ENCODE peak calls at places on chromosomes 4 and X, in seven cellular contexts. O, S, Y, W, D, K and H are unnamed samples. For H3K4me1, the result is how much of the 10 kb centered on the place peaks cover.

GRCh38 chrX:1500701-1501624 is 36.0 kb downstream of the P2RY8 start:
- DNase-seq in W (no peak), O (no peak), K (peak), Y (no peak), S (no peak), D (no peak), H (no peak)

GRCh38 chrX:119685225-119686066 is 7.5 kb downstream of the SEPTIN6 start:
- DNase-seq in W (no peak), O (no peak), K (no peak), D (no peak), S (no peak), Y (peak), H (peak)

GRCh38 chr4:175412744-175413143 is 399.3 kb downstream of the GPM6A start:
- DNase-seq in S (no peak), Y (no peak), O (no peak), D (no peak), W (peak), K (no peak), H (no peak)

GRCh38 chrX:103254171-103254824 is 657 bp downstream of the TCEAL8 start:
- DNase-seq in Y (peak), W (peak), O (peak), D (peak), S (peak), K (peak), H (no peak)

GRCh38 chr4:22477794-22478182 is 38.1 kb downstream of the ADGRA3 start:
- DNase-seq in K (no peak), D (no peak), Y (no peak), O (no peak), W (no peak), S (no peak), H (no peak)

GRCh38 chrX:20322887-20323286 is 56.2 kb upstream of the RPS6KA3 start:
- DNase-seq in K (no peak), S (no peak), Y (no peak), O (peak), W (no peak), D (no peak), H (no peak)

GRCh38 chr4:1644906-1645657 is 39.0 kb downstream of the FAM53A start:
- DNase-seq in O (peak), W (no peak), K (no peak), Y (peak), D (peak), S (no peak), H (no peak)

GRCh38 chrX:70916754-70917153 is 8.2 kb upstream of the TEX11 start:
- DNase-seq in W (no peak), Y (no peak), O (no peak), S (no peak), D (no peak), K (no peak), H (no peak)

GRCh38 chrX:56764153-56764974 is 35.3 kb downstream of the NBDY start:
- DNase-seq in S (peak), O (peak), D (peak), K (peak), W (peak), Y (peak), H (peak)

GRCh38 chrX:22192419-22193086 is 80.2 kb upstream of the CBLL2 start:
- DNase-seq in K (peak), W (peak), D (peak), Y (peak), O (peak), S (peak), H (peak)

GRCh38 chr4:10584042-10584441 is 100.5 kb downstream of the CLNK start:
- DNase-seq in O (no peak), W (peak), K (no peak), D (no peak), S (no peak), Y (peak), H (peak)

GRCh38 chr4:2087170-2087569 is 28.0 kb downstream of the NAT8L start:
- DNase-seq in S (no peak), D (no peak), O (peak), W (no peak), K (no peak), Y (peak), H (peak)

GRCh38 chr4:139676365-139676764 is 10.7 kb downstream of the MGST2 start:
- DNase-seq in D (no peak), K (no peak), O (no peak), Y (no peak), W (no peak), S (no peak), H (no peak)

GRCh38 chr4:53899544-53900274 is 164.7 kb downstream of the CHIC2 start:
- DNase-seq in D (no peak), S (no peak), K (no peak), O (no peak), W (peak), Y (peak), H (no peak)
- H3K23ac ChIP-seq in D (no peak), S (no peak), K (no peak), O (no peak), W (peak), Y (no peak), H (no peak)

GRCh38 chrX:109995155-109995554 is 7.8 kb upstream of the TMEM164 start:
- DNase-seq in K (no peak), Y (no peak), S (no peak), D (no peak), O (no peak), W (no peak), H (no peak)
- H4K8ac ChIP-seq in K (no peak), Y (no peak), S (no peak), D (no peak), O (no peak), W (no peak), H (no peak)

GRCh38 chr4:76194325-76194724 is 19.3 kb downstream of the SCARB2 start:
- DNase-seq in K (no peak), W (peak), O (no peak), Y (peak), D (no peak), S (no peak), H (peak)
- H3K4me1 ChIP-seq in K (under half), W (under half), O (under half), Y (under half), D (under half), S (under half), H (under half)

DNA sequence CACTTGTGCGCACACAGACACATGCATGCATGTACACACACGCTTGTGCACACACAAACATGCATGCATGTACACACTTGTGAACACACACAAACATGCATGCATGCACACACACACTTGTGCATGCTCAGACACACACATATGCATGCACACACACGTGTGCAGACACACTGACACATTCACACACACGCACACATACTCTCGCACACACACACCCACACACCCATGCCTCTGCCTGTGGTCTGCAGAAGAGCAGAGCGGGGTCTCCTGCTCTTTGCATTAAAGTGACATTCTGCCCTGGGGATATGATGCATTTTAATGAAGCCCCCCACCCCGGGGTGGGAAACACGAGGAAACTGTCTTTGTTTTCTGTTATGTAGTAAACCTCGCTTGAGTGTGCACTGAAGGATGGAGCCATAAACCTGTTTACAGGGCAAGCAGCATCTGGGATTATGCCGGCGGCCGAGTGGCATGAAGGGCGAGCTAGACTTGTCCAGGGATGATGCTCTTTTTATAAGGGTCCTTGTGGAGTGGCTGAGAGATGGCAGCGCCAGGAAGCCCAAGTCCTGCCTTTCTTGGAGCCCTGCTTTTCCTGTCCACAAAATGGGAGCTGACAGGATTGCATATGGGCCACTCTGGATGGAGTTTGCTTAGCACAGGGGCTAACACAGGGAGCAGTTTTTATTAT is 17.8 kb downstream of the PSAPL1 start:
- DNase-seq in W (no peak), O (no peak), Y (no peak), K (peak), S (peak), D (no peak), H (no peak)
- H3K23ac ChIP-seq in W (no peak), O (no peak), Y (no peak), K (no peak), S (no peak), D (peak), H (no peak)

GRCh38 chr4:4859799-4860380 is 425 bp downstream of the MSX1 start:
- DNase-seq in W (no peak), Y (peak), S (no peak), D (no peak), O (no peak), K (no peak), H (no peak)

GRCh38 chr4:4860381-4860802 is 927 bp downstream of the MSX1 start:
- DNase-seq in O (no peak), Y (peak), W (peak), S (no peak), K (peak), D (no peak), H (no peak)

GRCh38 chr4:4860803-4861591 is 1.5 kb downstream of the MSX1 start:
- DNase-seq in Y (peak), O (peak), S (no peak), D (no peak), K (peak), W (peak), H (no peak)

GRCh38 chr4:4862665-4863482 is 3.4 kb downstream of the MSX1 start:
- DNase-seq in O (peak), K (peak), Y (no peak), S (no peak), W (no peak), D (no peak), H (no peak)

DNA sequence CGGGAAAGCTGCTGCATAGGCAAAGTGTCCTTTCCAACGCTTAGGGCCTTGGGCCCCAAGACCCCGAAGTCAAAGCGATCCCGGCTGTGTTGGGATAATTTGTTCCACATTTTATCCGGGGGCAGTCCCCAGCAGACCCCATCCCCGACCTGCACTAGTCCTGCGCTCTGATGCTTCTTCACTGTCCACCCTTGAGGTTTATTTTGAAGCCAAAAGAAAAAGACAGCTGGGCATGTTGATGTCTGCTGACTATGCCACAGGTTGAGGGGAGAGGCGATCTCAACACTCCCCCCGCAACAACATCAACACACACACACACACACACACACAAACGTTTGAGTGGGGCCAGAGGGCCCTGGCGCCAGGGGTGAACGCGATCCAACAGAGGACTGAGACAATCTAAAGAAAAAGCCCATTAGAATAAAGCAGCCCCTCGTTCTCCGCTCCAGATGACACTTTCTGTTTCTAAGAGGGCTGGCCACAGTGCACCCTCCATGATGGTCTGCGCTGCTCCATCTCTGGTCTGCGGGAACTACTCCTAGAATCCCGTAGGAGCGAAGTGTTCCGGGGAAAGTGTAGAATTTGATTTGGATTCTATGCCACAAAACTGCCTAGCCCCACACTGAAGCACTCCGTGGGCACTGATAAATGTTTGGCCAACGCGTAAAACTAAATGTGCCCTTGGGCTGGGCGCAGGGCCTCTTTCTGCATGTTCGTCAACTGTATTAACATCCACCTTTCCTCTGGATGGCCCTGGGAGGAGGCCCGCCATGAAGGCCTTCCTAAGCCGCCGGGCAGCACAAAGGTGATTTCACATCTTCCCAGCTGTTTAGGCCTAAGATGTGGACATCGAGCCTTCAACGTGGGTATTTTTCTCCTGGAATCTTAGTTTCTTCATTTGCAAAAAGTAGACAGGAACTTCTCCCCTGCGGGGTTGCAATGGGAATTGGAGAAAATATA is 2.4 kb downstream of the MSX1 start:
- DNase-seq in W (no peak), O (peak), S (no peak), D (no peak), K (no peak), Y (no peak), H (no peak)
- H4K8ac ChIP-seq in W (no peak), O (no peak), S (no peak), D (no peak), K (no peak), Y (peak), H (no peak)

DNA sequence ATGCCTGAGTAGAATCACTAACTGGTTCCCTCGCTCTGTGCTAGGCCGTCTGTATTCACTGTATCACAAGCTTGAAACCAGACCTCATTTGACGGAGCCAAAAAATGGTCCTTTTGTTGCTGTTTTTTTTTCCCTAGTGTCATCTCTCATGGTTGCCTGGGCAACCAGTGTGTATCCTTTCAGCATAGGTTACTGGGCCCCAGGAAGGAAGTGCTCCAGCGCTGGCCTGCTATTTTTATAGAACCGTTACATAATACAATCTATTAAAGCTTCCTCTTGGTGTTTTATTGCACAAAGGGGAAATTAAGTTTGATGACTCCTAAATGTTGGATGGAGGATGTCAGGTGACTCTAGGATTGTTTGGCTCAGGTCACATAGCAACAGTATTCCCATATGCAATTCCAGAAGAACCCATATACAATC is 220.4 kb downstream of the SPRY1 start:
- DNase-seq in K (no peak), D (no peak), S (no peak), W (no peak), O (peak), Y (peak), H (no peak)
- H3K4me1 ChIP-seq in K (under half), D (under half), S (under half), W (under half), O (under half), Y (under half), H (under half)

GRCh38 chr4:116229420-116229819 is 856.0 kb downstream of the TRAM1L1 start:
- DNase-seq in O (no peak), K (no peak), S (no peak), D (no peak), W (no peak), Y (no peak), H (no peak)
- H3K23ac ChIP-seq in O (no peak), K (no peak), S (no peak), D (no peak), W (no peak), Y (no peak), H (no peak)